ENCODE peak calls at places on chromosomes 16 and 17, in seven cellular contexts. M is Calu3, Z is mucosa of descending colon, N is progenitor cell of endocrine pancreas, U is GM12865, I is stomach, J is A549. F is an unnamed sample.

GRCh38 chr17:13046361-13046760 is 28.5 kb upstream of the ELAC2 start:
- DNase-seq in M (no peak), Z (no peak), N (no peak), U (no peak), I (no peak), J (no peak), F (no peak)

GRCh38 chr16:53945996-53946395 is 242.0 kb downstream of the FTO start:
- DNase-seq in M (peak; percentile 36), Z (peak; percentile 30), N (no peak), U (peak; percentile 48), I (no peak), J (peak; percentile 45), F (no peak)

GRCh38 chr17:32854177-32854576 is 22.7 kb downstream of the MYO1D start:
- DNase-seq in M (no peak), Z (no peak), N (no peak), U (no peak), I (no peak), J (no peak), F (no peak)

GRCh38 chr16:50791522-50791921 is 49.6 kb downstream of the CYLD start:
- DNase-seq in M (no peak), Z (no peak), N (no peak), U (no peak), I (no peak), J (no peak), F (no peak)

GRCh38 chr17:72333570-72333969 is 212.8 kb downstream of the SOX9 start:
- DNase-seq in M (no peak), Z (no peak), N (no peak), U (no peak), I (no peak), J (no peak), F (no peak)

GRCh38 chr17:63519972-63520882 is 2.9 kb upstream of the KCNH6 start:
- DNase-seq in M (no peak), Z (peak; percentile 90), N (no peak), U (no peak), I (no peak), J (peak; percentile 54), F (no peak)

GRCh38 chr16:47143677-47144558 is at the start of gene NETO2:
- DNase-seq in M (peak; percentile 76), Z (peak; percentile 72), N (peak; percentile 60), U (peak; percentile 84), I (peak; percentile 57), J (peak; percentile 69), F (peak; percentile 43)

GRCh38 chr17:1109606-1110523 is 69.9 kb downstream of the ABR start:
- DNase-seq in M (peak; percentile 43), Z (peak; percentile 91), N (peak; percentile 43), U (peak; percentile 49), I (peak; percentile 62), J (peak; percentile 53), F (no peak)

GRCh38 chr16:69709456-69710084 is 16.8 kb downstream of the NQO1 start:
- DNase-seq in M (no peak), Z (peak; percentile 31), N (no peak), U (peak; percentile 56), I (no peak), J (peak; percentile 73), F (no peak)

GRCh38 chr16:83952587-83952939 is 477 bp upstream of the OSGIN1 start:
- DNase-seq in M (no peak), Z (no peak), N (no peak), U (no peak), I (peak; percentile 35), J (no peak), F (no peak)

GRCh38 chr17:74740641-74741387 is 3.8 kb downstream of the RAB37 start:
- DNase-seq in M (no peak), Z (no peak), N (no peak), U (no peak), I (no peak), J (no peak), F (no peak)

GRCh38 chr16:50474138-50474537 is 74.1 kb upstream of the NKD1 start:
- DNase-seq in M (no peak), Z (no peak), N (no peak), U (peak; percentile 36), I (no peak), J (no peak), F (no peak)

GRCh38 chr17:44578947-44579346 is 21.7 kb downstream of the FZD2 start:
- DNase-seq in M (no peak), Z (no peak), N (no peak), U (no peak), I (no peak), J (no peak), F (no peak)

GRCh38 chr17:44584498-44584897 is 27.2 kb downstream of the FZD2 start:
- DNase-seq in M (no peak), Z (no peak), N (no peak), U (no peak), I (no peak), J (no peak), F (no peak)

GRCh38 chr17:44585315-44585714 is 28.0 kb downstream of the FZD2 start:
- DNase-seq in M (no peak), Z (no peak), N (no peak), U (no peak), I (no peak), J (no peak), F (no peak)

GRCh38 chr17:44587339-44587738 is 30.1 kb downstream of the FZD2 start:
- DNase-seq in M (peak; percentile 90), Z (no peak), N (no peak), U (no peak), I (peak; percentile 51), J (peak; percentile 97), F (no peak)

DNA sequence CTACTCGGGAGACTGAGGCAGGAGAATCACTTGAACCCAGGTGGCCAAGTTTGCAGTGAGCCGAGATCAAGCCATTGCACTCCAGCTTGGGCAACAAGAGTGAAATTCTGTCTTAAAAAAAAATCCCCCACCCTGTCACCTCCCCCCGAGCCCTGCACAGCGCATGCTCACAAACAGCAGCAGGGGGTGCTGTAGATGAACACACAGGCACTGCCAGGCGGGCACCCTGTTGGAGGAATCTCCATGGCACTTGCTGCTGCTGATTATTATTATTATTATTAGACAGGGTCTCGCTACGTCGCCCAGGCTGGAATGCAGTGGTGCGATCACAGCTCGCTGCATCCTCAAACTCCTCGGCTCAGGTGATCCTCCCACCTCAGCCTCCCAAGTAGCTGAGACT is 24.6 kb downstream of the FZD2 start:
- DNase-seq in M (peak; percentile 43), Z (no peak), N (no peak), U (peak; percentile 14), I (no peak), J (peak; percentile 68), F (no peak)
- TF ChIP-seq CTCF in M (peak; percentile 37), Z (no peak), N (peak; percentile 6), U (peak; percentile 18), I (no peak), J (peak; percentile 44), F (no peak)

DNA sequence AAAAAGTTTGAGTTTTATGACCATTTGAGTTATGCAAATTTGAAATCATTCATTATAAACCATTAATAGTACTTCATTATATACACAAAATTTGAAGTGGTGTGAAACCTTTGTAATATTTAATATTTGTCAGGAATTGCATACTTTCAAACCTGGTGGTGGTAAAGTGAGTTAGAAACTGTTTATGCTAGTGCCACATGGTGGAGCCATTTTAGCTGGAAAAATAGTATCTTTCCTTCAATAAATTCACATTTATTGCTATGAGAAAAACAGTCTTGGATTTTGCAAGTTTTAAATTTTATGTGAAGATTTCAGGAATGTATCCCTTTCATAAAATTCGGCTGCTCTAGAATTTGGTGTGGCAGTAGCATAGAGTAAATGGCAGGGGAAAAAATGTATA is 7.3 kb upstream of the BLMH start:
- DNase-seq in M (no peak), Z (no peak), N (no peak), U (no peak), I (no peak), J (peak; percentile 34), F (no peak)
- TF ChIP-seq CTCF in M (peak; percentile 18), Z (no peak), N (peak; percentile 15), U (no peak), I (no peak), J (peak; percentile 67), F (no peak)

DNA sequence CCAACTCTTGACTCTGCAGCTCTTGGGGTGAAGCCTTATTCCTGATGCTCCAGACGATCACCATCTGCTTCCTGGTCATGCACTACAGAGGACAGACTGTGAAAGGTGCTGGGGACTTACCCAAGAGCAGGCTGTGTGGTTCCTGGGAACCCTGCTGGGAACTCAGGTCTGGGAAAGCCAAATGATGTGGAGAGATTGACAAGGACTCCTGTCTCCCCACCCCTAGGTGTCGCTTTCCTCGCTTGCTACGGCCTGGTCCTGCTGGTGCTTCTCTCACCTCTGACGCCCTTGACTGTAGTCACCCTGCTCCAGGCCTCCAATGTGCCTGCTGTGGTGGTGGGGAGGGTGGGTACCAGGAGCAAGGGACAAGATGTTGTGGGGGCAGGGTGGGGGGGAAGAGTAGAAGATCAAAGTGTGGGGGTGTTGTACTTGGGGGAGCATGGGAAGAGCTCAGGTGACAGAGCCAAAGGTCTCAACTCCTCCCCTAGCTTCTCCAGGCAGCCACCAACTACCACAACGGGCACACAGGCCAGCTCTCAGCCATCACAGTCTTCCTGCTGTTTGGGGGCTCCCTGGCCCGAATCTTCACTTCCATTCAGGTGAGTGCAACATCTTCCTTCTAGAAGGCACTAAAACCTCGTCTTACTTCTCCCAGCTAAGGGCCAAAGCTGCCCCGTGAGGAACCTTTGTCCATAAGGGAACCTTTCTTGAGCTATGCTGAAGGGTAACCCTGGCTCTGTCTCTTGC is 3.0 kb downstream of the SOX15 start:
- DNase-seq in M (peak; percentile 61), Z (peak; percentile 74), N (no peak), U (no peak), I (peak; percentile 54), J (peak; percentile 89), F (no peak)
- TF ChIP-seq CTCF in M (peak; percentile 22), Z (no peak), N (peak; percentile 24), U (peak; percentile 24), I (no peak), J (peak; percentile 73), F (no peak)

DNA sequence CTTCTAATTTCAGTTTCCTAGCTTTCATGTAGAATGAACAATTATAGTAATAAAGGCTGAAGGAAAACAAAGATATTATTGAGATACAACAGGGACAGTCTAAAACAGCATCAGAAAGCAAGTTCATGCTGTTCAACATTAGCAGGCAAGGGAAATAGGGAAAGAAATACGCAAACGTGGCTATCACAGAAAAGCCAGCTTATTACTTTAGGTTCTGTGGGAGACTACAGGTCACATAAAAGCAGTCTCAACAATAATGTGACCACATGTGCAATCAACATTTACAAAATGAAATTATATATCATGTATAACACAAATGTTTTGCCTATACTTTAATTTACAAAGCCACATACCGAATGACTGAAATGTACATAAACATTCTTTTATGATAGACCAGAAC is 4.9 kb upstream of the TRIM37 start:
- DNase-seq in M (no peak), Z (no peak), N (no peak), U (no peak), I (no peak), J (no peak), F (no peak)
- TF ChIP-seq CTCF in M (no peak), Z (no peak), N (no peak), U (no peak), I (no peak), J (no peak), F (no peak)

GRCh38 chr17:21119247-21119944 is 7.4 kb upstream of the DHRS7B start:
- DNase-seq in M (peak; percentile 59), Z (peak; percentile 73), N (peak; percentile 37), U (peak; percentile 83), I (peak; percentile 80), J (peak; percentile 82), F (peak; percentile 58)
- TF ChIP-seq CTCF in M (peak; percentile 61), Z (peak; percentile 52), N (peak; percentile 94), U (peak; percentile 94), I (no peak), J (peak; percentile 95), F (peak; percentile 81)

DNA sequence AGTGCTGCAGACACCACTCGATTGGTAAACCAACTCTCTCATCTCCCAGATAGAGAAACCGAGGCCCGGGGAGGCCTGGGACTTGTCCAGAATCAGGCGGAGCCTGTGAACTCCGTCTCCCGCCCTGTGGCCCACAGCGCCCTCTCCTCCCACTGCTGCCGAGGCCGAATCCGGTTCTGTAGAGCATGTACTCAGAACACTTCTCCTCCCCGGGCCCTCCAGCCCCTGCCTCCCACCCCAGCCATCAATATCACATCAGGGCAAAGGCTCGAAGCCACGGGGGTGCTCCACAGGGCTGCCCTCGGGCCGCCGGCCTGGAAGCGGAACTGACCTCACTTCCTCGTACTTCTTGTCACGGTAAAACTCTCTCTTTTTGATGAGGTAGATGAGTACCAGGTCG is 13.0 kb downstream of the EMC6 start:
- DNase-seq in M (no peak), Z (no peak), N (no peak), U (no peak), I (no peak), J (no peak), F (no peak)
- TF ChIP-seq CTCF in M (no peak), Z (no peak), N (no peak), U (no peak), I (no peak), J (no peak), F (no peak)

F was measured in natural killer cell.